ENCODE peak calls at places on chromosome 1, in four cellular contexts. R is fibroblast of lung, U is psoas muscle, F is ovary. Q is an unnamed sample.

GRCh38 chr1:85599076-85599491 is 18.5 kb downstream of the CCN1 start:
- DNase-seq in R (no peak), U (peak; percentile 57), F (no peak), Q (no peak)

GRCh38 chr1:115555446-115555845 is 86.3 kb upstream of the VANGL1 start:
- DNase-seq in R (no peak), U (no peak), F (no peak), Q (no peak)

GRCh38 chr1:198935371-198935921 is 296.6 kb downstream of the PTPRC start:
- DNase-seq in R (peak; percentile 99), U (peak; percentile 33), F (peak; percentile 11), Q (peak; percentile 98)

GRCh38 chr1:162072770-162073169 is 3.3 kb downstream of the NOS1AP start:
- DNase-seq in R (no peak), U (no peak), F (no peak), Q (no peak)

GRCh38 chr1:212161231-212161781 is 123.9 kb upstream of the PPP2R5A start:
- DNase-seq in R (peak; percentile 91), U (no peak), F (no peak), Q (peak; percentile 79)

GRCh38 chr1:219220945-219221344 is 47.3 kb downstream of the LYPLAL1 start:
- DNase-seq in R (peak; percentile 7), U (no peak), F (no peak), Q (no peak)

GRCh38 chr1:233912909-233913308 is 8.4 kb downstream of the SLC35F3 start:
- DNase-seq in R (peak; percentile 46), U (no peak), F (no peak), Q (no peak)

GRCh38 chr1:46183119-46183842 is 7.0 kb upstream of the P3R3URF start:
- DNase-seq in R (peak; percentile 92), U (peak; percentile 81), F (no peak), Q (peak; percentile 83)

GRCh38 chr1:176471338-176472121 is 8.6 kb downstream of the PAPPA2 start:
- DNase-seq in R (no peak), U (no peak), F (no peak), Q (no peak)

GRCh38 chr1:59046730-59047157 is 250.2 kb upstream of the FGGY start:
- DNase-seq in R (no peak), U (no peak), F (no peak), Q (no peak)
- TF ChIP-seq CTCF in R (peak; percentile 14), U (no peak), F (no peak), Q (peak; percentile 18)

GRCh38 chr1:50971748-50972305 is 1.8 kb downstream of the CDKN2C start:
- DNase-seq in R (no peak), U (no peak), F (no peak), Q (no peak)
- H3K4me3 ChIP-seq in R (peak overlapping the region; percentile 88), U (peak overlapping the region; percentile 89), F (peak overlapping the region; percentile 15), Q (no peak overlapping the region)

GRCh38 chr1:117059678-117060440 is at the start of gene TTF2:
- DNase-seq in R (peak; percentile 99), U (peak; percentile 89), F (peak; percentile 86), Q (peak; percentile 99)
- TF ChIP-seq CTCF in R (peak; percentile 22), U (no peak), F (peak; percentile 43), Q (peak; percentile 10)

DNA sequence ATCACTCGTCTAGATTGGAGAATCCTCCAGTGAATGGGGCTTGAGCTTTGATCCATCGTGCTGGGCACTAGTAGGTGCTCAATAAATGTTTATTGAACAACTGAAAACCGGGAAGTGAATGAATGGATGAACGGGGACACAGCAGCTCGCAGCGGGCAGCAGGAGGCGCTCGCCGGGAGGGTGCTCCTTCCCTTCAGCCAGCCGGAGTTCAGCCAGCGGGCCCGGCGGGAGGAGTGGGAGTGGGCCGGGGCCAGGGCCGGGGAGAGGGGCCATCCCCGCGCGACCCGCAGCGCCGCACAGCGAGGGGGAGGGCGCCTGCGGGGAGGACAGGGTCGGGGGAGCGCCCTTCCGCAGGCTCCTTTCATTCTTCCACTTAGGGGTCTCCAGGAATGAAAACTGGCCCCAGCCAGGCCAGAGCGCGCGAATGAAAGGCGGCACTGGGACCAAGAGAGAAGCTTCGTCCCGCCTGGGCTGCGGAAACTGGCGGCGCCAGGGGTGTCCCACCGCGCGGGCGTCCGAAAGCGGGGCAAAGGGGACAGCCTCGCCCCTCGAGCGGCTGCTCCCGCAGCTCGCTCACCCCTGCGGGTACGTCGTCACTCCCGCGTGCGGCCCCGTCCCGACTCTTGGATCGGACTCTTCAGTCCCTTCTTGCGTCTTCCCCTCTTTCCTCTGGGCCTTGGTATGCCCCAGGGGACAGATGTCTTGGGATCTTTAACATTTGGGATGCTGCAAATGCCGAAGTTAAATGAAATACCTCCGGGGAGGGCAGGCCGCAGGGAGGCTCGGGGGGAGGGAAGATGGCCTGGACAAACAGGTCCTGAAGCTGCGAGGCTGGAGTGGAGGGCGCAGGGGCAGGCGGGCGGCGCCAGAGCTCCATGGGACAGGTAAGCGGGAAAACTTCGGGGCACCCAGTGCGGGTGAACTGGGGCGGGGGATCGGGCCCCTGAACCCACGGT is 3.6 kb upstream of the INAVA start:
- DNase-seq in R (peak; percentile 51), U (no peak), F (no peak), Q (peak; percentile 34)
- H3K4me3 ChIP-seq in R (peak overlapping the region; percentile 33), U (peak overlapping the region; percentile 58), F (peak overlapping the region; percentile 29), Q (peak overlapping the region; percentile 49)